ENCODE peak calls at places on chromosomes 11 and 22, in six cellular contexts. Z, I, R, C, P and L are unnamed samples.

GRCh38 chr11:3220521-3221407 is 2.2 kb upstream of the MRGPRG start:
- DNase-seq in C (no peak), I (no peak), P (no peak), Z (no peak), R (peak), L (no peak)

GRCh38 chr11:89381094-89381493 is 110.1 kb downstream of the NOX4 start:
- DNase-seq in C (no peak), Z (peak), P (no peak), I (peak), R (no peak), L (peak)

GRCh38 chr11:69280451-69280850 is 13.5 kb upstream of the MYEOV start:
- DNase-seq in I (peak), C (no peak), Z (peak), R (no peak), P (no peak), L (peak)

GRCh38 chr11:68383976-68384501 is 71.6 kb downstream of the LRP5 start:
- DNase-seq in R (peak), P (peak), Z (no peak), C (peak), I (peak), L (no peak)

GRCh38 chr11:126137146-126137545 is 74.3 kb downstream of the RPUSD4 start:
- DNase-seq in I (no peak), Z (no peak), C (no peak), P (no peak), R (no peak), L (no peak)

GRCh38 chr11:120336641-120337132 is 474 bp downstream of the ARHGEF12 start:
- DNase-seq in Z (no peak), R (peak), P (peak), I (peak), C (no peak), L (no peak)

GRCh38 chr22:28360846-28361424 is 318.7 kb downstream of the TTC28 start:
- DNase-seq in R (no peak), I (no peak), Z (no peak), P (no peak), C (no peak), L (no peak)

GRCh38 chr22:38260760-38261477 is 11.9 kb downstream of the TMEM184B start:
- DNase-seq in P (peak), I (peak), R (no peak), C (no peak), Z (no peak), L (no peak)

GRCh38 chr11:126129681-126130671 is 67.3 kb upstream of the CDON start:
- DNase-seq in P (no peak), C (no peak), R (no peak), Z (no peak), I (peak), L (no peak)

GRCh38 chr11:76663912-76664440 is 6.6 kb downstream of the LRRC32 start:
- DNase-seq in C (peak), Z (no peak), P (no peak), I (no peak), R (no peak), L (no peak)

GRCh38 chr11:95082576-95083001 is 7.1 kb upstream of the ENDOD1 start:
- DNase-seq in P (no peak), I (no peak), R (no peak), Z (no peak), C (no peak), L (no peak)

GRCh38 chr11:95711162-95711944 is 78.2 kb downstream of the FAM76B start:
- DNase-seq in C (no peak), R (peak), I (peak), Z (peak), P (peak), L (peak)

GRCh38 chr11:70913715-70914231 is 338.6 kb downstream of the SHANK2 start:
- DNase-seq in R (no peak), C (no peak), Z (no peak), P (no peak), I (no peak), L (no peak)

GRCh38 chr11:120952503-120953229 is 71.2 kb upstream of the TBCEL start:
- DNase-seq in R (peak), C (peak), P (peak), Z (peak), I (peak), L (peak)

GRCh38 chr11:114058871-114059277 is 637 bp upstream of the ZBTB16 start:
- DNase-seq in C (no peak), R (no peak), Z (no peak), I (no peak), P (no peak), L (no peak)

GRCh38 chr11:112780351-112781043 is 180.7 kb upstream of the NCAM1 start:
- DNase-seq in P (no peak), R (peak), I (no peak), Z (no peak), C (no peak), L (peak)

GRCh38 chr22:17235861-17236260 is 16.6 kb upstream of the ADA2 start:
- DNase-seq in Z (no peak), P (no peak), R (no peak), I (no peak), C (no peak), L (no peak)

GRCh38 chr11:70675697-70676374 is 277.5 kb downstream of the CTTN start:
- DNase-seq in P (no peak), R (no peak), I (no peak), C (no peak), Z (no peak), L (no peak)

GRCh38 chr11:64207247-64208085 is 945 bp downstream of the FERMT3 start:
- DNase-seq in R (peak), P (peak), Z (no peak), C (no peak), I (peak), L (no peak)

GRCh38 chr11:30914143-30914762 is 328.1 kb upstream of the MPPED2 start:
- DNase-seq in Z (no peak), C (no peak), R (peak), P (peak), I (peak), L (peak)

GRCh38 chr11:33723238-33723881 is 12.9 kb downstream of the CD59 start:
- DNase-seq in Z (peak), R (peak), I (peak), P (no peak), C (no peak), L (no peak)

GRCh38 chr11:714436-714835 is 8.4 kb downstream of the EPS8L2 start:
- DNase-seq in Z (no peak), C (no peak), I (no peak), R (no peak), P (no peak), L (no peak)

GRCh38 chr11:122711362-122711761 is 55.8 kb downstream of the UBASH3B start:
- DNase-seq in C (no peak), P (no peak), R (no peak), I (no peak), Z (no peak), L (no peak)

GRCh38 chr11:65560555-65561418 is 2.6 kb upstream of the LTBP3 start:
- DNase-seq in I (peak), R (peak), P (no peak), Z (no peak), C (no peak), L (no peak)

GRCh38 chr11:44112083-44112865 is 16.8 kb downstream of the EXT2 start:
- DNase-seq in R (peak), P (no peak), Z (no peak), C (no peak), I (peak), L (peak)

GRCh38 chr11:119205574-119206511 is at the start of gene CBL:
- DNase-seq in I (peak), R (peak), C (peak), P (peak), Z (peak), L (peak)

GRCh38 chr11:9362393-9362863 is 22.0 kb upstream of the IPO7 start:
- DNase-seq in C (no peak), I (no peak), Z (no peak), P (no peak), R (no peak), L (no peak)
- TF ChIP-seq CTCF in C (no peak), I (no peak), Z (no peak), P (no peak), R (no peak), L (no peak)

GRCh38 chr11:47998733-47999359 is 18.5 kb downstream of the PTPRJ start:
- DNase-seq in P (no peak), R (no peak), C (no peak), Z (no peak), I (no peak), L (no peak)
- H3K4me3 ChIP-seq in P (no peak), R (no peak), C (no peak), Z (no peak), I (no peak), L (no peak)

GRCh38 chr22:31244044-31244942 is 32.2 kb downstream of the LIMK2 start:
- DNase-seq in I (peak), C (no peak), R (no peak), Z (no peak), P (no peak), L (peak)
- TF ChIP-seq CTCF in I (no peak), C (no peak), R (no peak), Z (no peak), P (no peak), L (no peak)

GRCh38 chr11:58685973-58686720 is 45.6 kb downstream of the GLYAT start:
- DNase-seq in C (no peak), I (no peak), P (no peak), Z (no peak), R (no peak), L (no peak)

GRCh38 chr11:58688779-58689503 is 42.8 kb downstream of the GLYAT start:
- DNase-seq in R (no peak), C (no peak), P (no peak), I (no peak), Z (no peak), L (no peak)

GRCh38 chr11:58691675-58692074 is 40.1 kb downstream of the GLYAT start:
- DNase-seq in C (no peak), I (no peak), R (no peak), P (no peak), Z (no peak), L (no peak)
- H3K4me3 ChIP-seq in C (no peak), I (no peak), R (no peak), P (no peak), Z (no peak), L (no peak)

GRCh38 chr11:107606122-107606521 is 15.2 kb downstream of the ELMOD1 start:
- DNase-seq in R (no peak), P (no peak), I (no peak), C (no peak), Z (no peak), L (no peak)
- TF ChIP-seq CTCF in R (no peak), P (peak), I (peak), C (no peak), Z (peak), L (peak)

GRCh38 chr11:67292671-67293070 is 3.6 kb downstream of the ANKRD13D start:
- DNase-seq in R (no peak), I (no peak), Z (no peak), C (no peak), P (no peak), L (no peak)
- H3K4me3 ChIP-seq in R (no peak), I (no peak), Z (no peak), C (no peak), P (no peak), L (no peak)

GRCh38 chr22:27152883-27153282 is 495.5 kb downstream of the MIAT start:
- DNase-seq in C (no peak), P (no peak), Z (no peak), R (no peak), I (no peak), L (no peak)

GRCh38 chr22:27150530-27150909 is 493.1 kb downstream of the MIAT start:
- DNase-seq in P (peak), I (no peak), Z (peak), R (no peak), C (no peak), L (no peak)

GRCh38 chr22:27149886-27150529 is 492.6 kb downstream of the MIAT start:
- DNase-seq in P (no peak), Z (peak), R (no peak), I (no peak), C (no peak), L (no peak)

GRCh38 chr22:27152033-27152432 is 494.6 kb downstream of the MIAT start:
- DNase-seq in Z (no peak), P (no peak), C (no peak), I (no peak), R (no peak), L (no peak)

DNA sequence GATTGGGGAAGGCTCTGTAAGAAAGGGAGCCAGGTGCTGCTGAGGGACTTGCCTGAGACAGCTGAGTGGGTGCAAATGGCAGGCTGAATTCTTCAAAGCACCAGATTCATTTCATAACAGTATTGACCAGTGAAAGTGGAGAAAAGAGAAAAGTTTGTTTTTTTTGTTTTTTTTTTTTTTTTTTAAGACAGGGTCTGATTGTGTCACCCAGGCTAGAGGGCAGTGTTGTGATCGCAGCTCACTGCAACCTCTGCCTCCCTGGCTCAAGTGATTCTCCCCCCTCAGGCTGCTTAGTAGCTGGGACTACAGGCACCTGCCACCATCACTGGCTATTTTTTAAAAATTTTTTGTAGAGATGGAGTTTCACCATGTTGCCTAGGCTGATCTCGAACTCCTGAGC is 494.0 kb downstream of the MIAT start:
- DNase-seq in I (no peak), C (no peak), R (no peak), P (peak), Z (no peak), L (no peak)
- TF ChIP-seq CTCF in I (no peak), C (no peak), R (no peak), P (peak), Z (no peak), L (no peak)

GRCh38 chr22:36452473-36453265 is 28.8 kb downstream of the TXN2 start:
- DNase-seq in P (peak), Z (no peak), C (no peak), R (no peak), I (no peak), L (no peak)
- H3K4me3 ChIP-seq in P (peak), Z (no peak), C (no peak), R (no peak), I (no peak), L (no peak)

DNA sequence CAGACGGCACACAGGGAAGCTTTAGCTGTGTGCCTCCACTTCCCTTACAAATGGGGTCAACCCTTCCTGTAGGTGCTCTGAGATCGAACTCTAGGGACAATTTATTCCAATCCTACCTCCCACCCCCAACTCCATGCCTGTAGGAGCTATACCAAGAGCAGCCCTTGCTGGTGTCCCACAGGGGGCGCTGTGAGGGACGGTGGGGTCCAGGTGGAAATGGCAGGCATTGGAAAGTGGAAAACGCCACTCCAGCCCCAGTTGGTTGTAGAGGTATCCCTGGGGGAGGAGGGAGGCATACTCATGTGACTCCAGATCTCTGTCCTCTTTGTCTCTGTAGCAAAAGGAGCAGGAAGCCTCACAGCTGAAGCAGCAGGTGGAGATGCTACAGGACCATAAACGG is 161.3 kb downstream of the MYO18B start:
- DNase-seq in R (no peak), C (no peak), I (no peak), Z (no peak), P (no peak), L (no peak)
- TF ChIP-seq CTCF in R (no peak), C (no peak), I (no peak), Z (no peak), P (peak), L (no peak)

GRCh38 chr22:35152316-35152715 is 86.4 kb downstream of the ISX start:
- DNase-seq in I (no peak), P (no peak), R (no peak), C (no peak), Z (no peak), L (no peak)

GRCh38 chr22:35156945-35157344 is 91.0 kb downstream of the ISX start:
- DNase-seq in C (no peak), Z (no peak), I (no peak), P (no peak), R (no peak), L (no peak)

GRCh38 chr22:35160268-35160667 is 94.3 kb downstream of the ISX start:
- DNase-seq in R (no peak), P (no peak), I (no peak), Z (no peak), C (no peak), L (no peak)

GRCh38 chr22:35154937-35155387 is 89.0 kb downstream of the ISX start:
- DNase-seq in Z (peak), R (peak), I (peak), C (no peak), P (peak), L (peak)

DNA sequence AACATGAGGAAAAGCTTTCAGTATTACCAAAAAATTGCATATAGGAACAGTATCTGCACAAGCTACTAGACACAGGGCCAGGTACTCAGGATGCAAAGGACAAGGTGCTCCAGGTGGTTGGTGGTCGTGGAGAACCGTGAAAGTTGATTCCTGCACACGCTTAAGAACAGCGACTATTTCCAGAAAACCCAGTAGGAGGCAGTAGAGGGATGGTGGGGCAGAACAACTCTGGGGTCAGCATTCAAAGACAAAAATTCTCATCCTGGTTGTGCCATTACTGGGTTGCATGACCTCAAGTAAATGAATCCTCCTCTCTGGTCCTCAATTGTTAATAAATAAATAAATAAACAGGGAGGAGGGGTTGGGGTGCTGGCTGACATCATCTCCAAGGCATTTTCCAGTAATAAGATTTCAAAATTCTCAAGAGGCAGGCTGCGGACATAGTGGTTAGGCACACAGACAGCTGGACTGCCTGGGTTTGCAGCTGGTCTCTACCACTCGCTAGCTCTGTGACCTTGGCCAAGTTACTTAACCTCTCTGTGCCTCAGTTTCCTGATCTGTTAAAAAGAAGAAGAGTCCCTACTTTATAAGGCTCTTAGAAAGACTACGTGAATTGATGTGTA is 89.6 kb downstream of the ISX start:
- DNase-seq in R (no peak), P (no peak), Z (no peak), I (no peak), C (no peak), L (no peak)
- H3K4me3 ChIP-seq in R (no peak), P (no peak), Z (no peak), I (no peak), C (no peak), L (no peak)